ENCODE peak calls at places on chromosomes 6 and 20, in six cellular contexts. One of them, this sample, is unnamed.

GRCh38 chr6:52077180-52077884 is 10.1 kb downstream of the PKHD1 start:
- DNase-seq in neuronal stem cell: no peak
- DNase-seq in NCI-H69: peak; percentile 23
- DNase-seq in A673: no peak
- DNase-seq in HTR-8/SVneo: no peak
- DNase-seq in upper lobe of left lung: no peak
- DNase-seq in this sample: no peak

GRCh38 chr6:159121387-159121955 is 47.7 kb upstream of the FNDC1 start:
- DNase-seq in neuronal stem cell: no peak
- DNase-seq in NCI-H69: peak; percentile 13
- DNase-seq in A673: no peak
- DNase-seq in HTR-8/SVneo: no peak
- DNase-seq in upper lobe of left lung: no peak
- DNase-seq in this sample: no peak

GRCh38 chr6:123105561-123105960 is 109.5 kb downstream of the CLVS2 start:
- DNase-seq in A673: no peak
- DNase-seq in HTR-8/SVneo: no peak
- DNase-seq in upper lobe of left lung: no peak
- DNase-seq in NCI-H69: no peak
- DNase-seq in neuronal stem cell: no peak
- DNase-seq in this sample: no peak

GRCh38 chr6:44572346-44572745 is 184.8 kb downstream of the CDC5L start:
- DNase-seq in neuronal stem cell: no peak
- DNase-seq in upper lobe of left lung: no peak
- DNase-seq in A673: no peak
- DNase-seq in NCI-H69: no peak
- DNase-seq in HTR-8/SVneo: no peak
- DNase-seq in this sample: no peak

GRCh38 chr6:148324297-148325007 is 18.2 kb upstream of the SASH1 start:
- DNase-seq in upper lobe of left lung: no peak
- DNase-seq in A673: no peak
- DNase-seq in HTR-8/SVneo: no peak
- DNase-seq in neuronal stem cell: no peak
- DNase-seq in NCI-H69: no peak
- DNase-seq in this sample: no peak

GRCh38 chr6:142301421-142302391 is at the start of gene ADGRG6:
- DNase-seq in neuronal stem cell: peak; percentile 57
- DNase-seq in upper lobe of left lung: peak; percentile 55
- DNase-seq in NCI-H69: peak; percentile 80
- DNase-seq in HTR-8/SVneo: no peak
- DNase-seq in A673: peak; percentile 33
- DNase-seq in this sample: peak; percentile 77

GRCh38 chr20:63064310-63064709 is 57.5 kb upstream of the BHLHE23 start:
- DNase-seq in upper lobe of left lung: peak; percentile 16
- DNase-seq in HTR-8/SVneo: no peak
- DNase-seq in A673: no peak
- DNase-seq in neuronal stem cell: no peak
- DNase-seq in NCI-H69: no peak
- DNase-seq in this sample: no peak

GRCh38 chr20:10065154-10065833 is 30.5 kb downstream of the ANKEF1 start:
- DNase-seq in HTR-8/SVneo: no peak
- DNase-seq in NCI-H69: no peak
- DNase-seq in A673: no peak
- DNase-seq in neuronal stem cell: no peak
- DNase-seq in upper lobe of left lung: no peak
- DNase-seq in this sample: no peak

GRCh38 chr6:112691289-112691688 is 344.2 kb downstream of the RFPL4B start:
- DNase-seq in upper lobe of left lung: no peak
- DNase-seq in HTR-8/SVneo: peak; percentile 73
- DNase-seq in NCI-H69: no peak
- DNase-seq in neuronal stem cell: no peak
- DNase-seq in A673: peak; percentile 81
- DNase-seq in this sample: no peak

GRCh38 chr6:118017301-118017854 is 110.3 kb downstream of the SLC35F1 start:
- DNase-seq in NCI-H69: peak; percentile 55
- DNase-seq in upper lobe of left lung: no peak
- DNase-seq in A673: no peak
- DNase-seq in HTR-8/SVneo: no peak
- DNase-seq in neuronal stem cell: no peak
- DNase-seq in this sample: no peak

GRCh38 chr6:153003294-153003645 is 761 bp upstream of the MTRF1L start:
- DNase-seq in A673: no peak
- DNase-seq in upper lobe of left lung: no peak
- DNase-seq in HTR-8/SVneo: no peak
- DNase-seq in neuronal stem cell: no peak
- DNase-seq in NCI-H69: peak; percentile 67
- DNase-seq in this sample: peak; percentile 53

GRCh38 chr6:24658573-24659511 is 7.9 kb downstream of the TDP2 start:
- DNase-seq in A673: no peak
- DNase-seq in HTR-8/SVneo: no peak
- DNase-seq in NCI-H69: no peak
- DNase-seq in upper lobe of left lung: peak; percentile 57
- DNase-seq in neuronal stem cell: no peak
- DNase-seq in this sample: peak; percentile 57

GRCh38 chr20:10992776-10993175 is 319.0 kb upstream of the JAG1 start:
- DNase-seq in neuronal stem cell: no peak
- DNase-seq in NCI-H69: no peak
- DNase-seq in A673: no peak
- DNase-seq in upper lobe of left lung: no peak
- DNase-seq in HTR-8/SVneo: no peak
- DNase-seq in this sample: no peak

GRCh38 chr20:48348022-48348421 is 479.8 kb downstream of the PREX1 start:
- DNase-seq in NCI-H69: no peak
- DNase-seq in upper lobe of left lung: no peak
- DNase-seq in neuronal stem cell: no peak
- DNase-seq in A673: no peak
- DNase-seq in HTR-8/SVneo: no peak
- DNase-seq in this sample: no peak

GRCh38 chr6:160967833-160968232 is 23.7 kb upstream of the MAP3K4 start:
- DNase-seq in neuronal stem cell: no peak
- DNase-seq in HTR-8/SVneo: no peak
- DNase-seq in upper lobe of left lung: no peak
- DNase-seq in NCI-H69: no peak
- DNase-seq in A673: no peak
- DNase-seq in this sample: no peak

This sample was measured in small intestine.